ENCODE peak calls at places on chromosome 19, in four cellular contexts. X is stimulated activated naive CD8-positive, alpha-beta T cell treated with anti-CD3 and anti-CD28 coated beads, Interleukin-15, Interleukin-2, amounts not matched to agents 100 U/mL and 50 U/mL, for 24 hours; N is spleen; H is NCI-H1930. F is an unnamed sample.

GRCh38 chr19:18479964-18480723 is 41.7 kb downstream of the ELL start:
- DNase-seq in H (no peak), N (peak), X (no peak), F (no peak)

GRCh38 chr19:42353341-42354015 is 28.0 kb downstream of the MEGF8 start:
- DNase-seq in H (no peak), N (no peak), X (no peak), F (no peak)

GRCh38 chr19:37935341-37935740 is 28.3 kb downstream of the SIPA1L3 start:
- DNase-seq in X (no peak), N (no peak), H (no peak), F (no peak)

GRCh38 chr19:2944775-2945574 is at the start of gene ZNF77:
- DNase-seq in N (peak), X (peak), H (peak), F (peak)

GRCh38 chr19:44823373-44823698 is 14.4 kb downstream of the BCAM start:
- DNase-seq in H (no peak), N (no peak), X (no peak), F (no peak)

GRCh38 chr19:664913-665443 is 2.0 kb upstream of the RNF126 start:
- DNase-seq in N (peak), X (peak), H (peak), F (peak)

GRCh38 chr19:45507864-45508680 is 793 bp downstream of the VASP start:
- DNase-seq in H (no peak), N (peak), X (peak), F (peak)

GRCh38 chr19:50505856-50506611 is 5.0 kb downstream of the JOSD2 start:
- DNase-seq in X (no peak), N (peak), H (no peak), F (no peak)

GRCh38 chr19:44796701-44797115 is 12.2 kb upstream of the BCAM start:
- DNase-seq in X (no peak), H (no peak), N (no peak), F (no peak)

GRCh38 chr19:5281588-5281987 is 59.0 kb downstream of the PTPRS start:
- DNase-seq in X (no peak), N (no peak), H (no peak), F (no peak)

GRCh38 chr19:7868671-7869452 is 5.3 kb downstream of the PRR36 start:
- DNase-seq in N (peak), H (no peak), X (peak), F (peak)

GRCh38 chr19:55479045-55479444 is 2.6 kb downstream of the ZNF628 start:
- DNase-seq in X (no peak), N (no peak), H (no peak), F (no peak)

GRCh38 chr19:5046339-5047039 is 77.6 kb downstream of the KDM4B start:
- DNase-seq in N (peak), H (no peak), X (no peak), F (no peak)

GRCh38 chr19:811511-812048 is 10.2 kb downstream of the PLPPR3 start:
- DNase-seq in X (no peak), H (no peak), N (peak), F (no peak)

GRCh38 chr19:17938092-17938845 is 5.5 kb downstream of the CCDC124 start:
- DNase-seq in X (peak), N (peak), H (peak), F (peak)

GRCh38 chr19:40592170-40592569 is 9.0 kb upstream of the LTBP4 start:
- DNase-seq in X (no peak), H (no peak), N (no peak), F (peak)

GRCh38 chr19:46944918-46945628 is 74.6 kb upstream of the NPAS1 start:
- DNase-seq in X (no peak), N (no peak), H (no peak), F (no peak)

GRCh38 chr19:46945668-46946067 is 74.0 kb upstream of the NPAS1 start:
- DNase-seq in X (no peak), H (no peak), N (no peak), F (no peak)

GRCh38 chr19:46388311-46389095 is 24.9 kb downstream of the CCDC8 start:
- DNase-seq in X (no peak), N (peak), H (no peak), F (no peak)

GRCh38 chr19:50258918-50259372 is 55.5 kb downstream of the MYH14 start:
- DNase-seq in N (no peak), H (no peak), X (peak), F (no peak)

GRCh38 chr19:17719730-17720486 is 628 bp downstream of the MAP1S start:
- DNase-seq in H (no peak), N (peak), X (peak), F (no peak)

GRCh38 chr19:35153701-35154534 is 617 bp upstream of the FXYD5 start:
- DNase-seq in N (peak), H (peak), X (peak), F (no peak)

GRCh38 chr19:17110599-17110966 is 35.0 kb downstream of the MYO9B start:
- DNase-seq in X (no peak), H (no peak), N (no peak), F (no peak)

GRCh38 chr19:12636631-12637030 is 25.9 kb downstream of the ZNF791 start:
- DNase-seq in H (no peak), X (no peak), N (peak), F (no peak)

GRCh38 chr19:54515156-54515555 is 12.5 kb downstream of the LAIR2 start:
- DNase-seq in N (no peak), X (no peak), H (no peak), F (no peak)

GRCh38 chr19:15444505-15445226 is 5.1 kb downstream of the WIZ start:
- DNase-seq in X (no peak), N (no peak), H (no peak), F (no peak)

GRCh38 chr19:50269653-50270052 is 59.5 kb downstream of the KCNC3 start:
- DNase-seq in N (no peak), H (no peak), X (no peak), F (peak)

GRCh38 chr19:1041835-1042685 is 2.2 kb downstream of the ABCA7 start:
- DNase-seq in H (no peak), X (no peak), N (peak), F (no peak)

GRCh38 chr19:39813264-39813998 is 20.5 kb downstream of the DYRK1B start:
- DNase-seq in X (no peak), H (no peak), N (no peak), F (no peak)